ENCODE peak calls at places on chromosomes 5 and 9, in five cellular contexts. U is K562, W is GM23338, B is sigmoid colon, G is GM12891. M is an unnamed sample.

GRCh38 chr5:179313849-179314521 is 31.3 kb downstream of the ADAMTS2 start:
- DNase-seq in G (no peak), U (no peak), W (no peak), B (peak), M (no peak)

GRCh38 chr5:43631182-43631910 is 28.4 kb downstream of the NNT start:
- DNase-seq in B (peak), W (peak), U (peak), G (no peak), M (no peak)

GRCh38 chr9:37085233-37085632 is 35.1 kb upstream of the ZCCHC7 start:
- DNase-seq in W (no peak), B (no peak), U (no peak), G (no peak), M (no peak)

GRCh38 chr9:105127863-105128220 is 116.6 kb upstream of the SLC44A1 start:
- DNase-seq in B (no peak), G (peak), W (no peak), U (no peak), M (peak)

GRCh38 chr9:86549434-86549833 is 195.2 kb upstream of the TUT7 start:
- DNase-seq in B (no peak), G (no peak), U (no peak), W (no peak), M (no peak)

GRCh38 chr5:76688836-76689235 is 27.1 kb upstream of the F2R start:
- DNase-seq in W (no peak), U (no peak), G (no peak), B (no peak), M (no peak)

GRCh38 chr9:91546574-91546973 is 122.9 kb upstream of the NFIL3 start:
- DNase-seq in B (no peak), G (no peak), U (no peak), W (no peak), M (no peak)

GRCh38 chr5:81749186-81749561 is 1.7 kb downstream of the SSBP2 start:
- DNase-seq in W (peak), B (no peak), U (no peak), G (no peak), M (no peak)

GRCh38 chr9:76810377-76810957 is 46.2 kb downstream of the PCA3 start:
- DNase-seq in W (peak), U (peak), G (peak), B (no peak), M (no peak)

GRCh38 chr5:119031905-119032304 is 39.0 kb upstream of the DMXL1 start:
- DNase-seq in G (no peak), B (no peak), W (peak), U (peak), M (no peak)

GRCh38 chr9:90958328-90958727 is 156.7 kb downstream of the SYK start:
- DNase-seq in U (no peak), W (no peak), G (no peak), B (no peak), M (no peak)

GRCh38 chr9:125521462-125522327 is 185.3 kb downstream of the MAPKAP1 start:
- DNase-seq in G (no peak), U (no peak), B (no peak), W (no peak), M (no peak)

GRCh38 chr9:37983381-37984067 is 79.6 kb upstream of the SLC25A51 start:
- DNase-seq in B (no peak), U (no peak), G (no peak), W (no peak), M (no peak)

GRCh38 chr5:80399553-80400239 is 8.2 kb upstream of the ZFYVE16 start:
- DNase-seq in W (no peak), U (peak), B (no peak), G (no peak), M (peak)

GRCh38 chr5:116696356-116696755 is 121.7 kb upstream of the SEMA6A start:
- DNase-seq in W (peak), U (no peak), G (no peak), B (no peak), M (peak)

GRCh38 chr9:114696814-114697544 is 15.0 kb upstream of the TEX48 start:
- DNase-seq in B (no peak), W (no peak), G (peak), U (no peak), M (peak)

GRCh38 chr5:122849746-122850145 is 4.3 kb downstream of the SNX24 start:
- DNase-seq in G (no peak), U (no peak), B (no peak), W (no peak), M (no peak)

GRCh38 chr5:16160706-16161105 is 18.9 kb downstream of the MARCHF11 start:
- DNase-seq in U (peak), G (no peak), B (no peak), W (peak), M (no peak)

GRCh38 chr5:122165574-122166021 is 36.3 kb downstream of the ZNF474 start:
- DNase-seq in B (no peak), W (no peak), U (no peak), G (no peak), M (no peak)

GRCh38 chr9:122091682-122092592 is 1.2 kb downstream of the TTLL11 start:
- DNase-seq in U (peak), G (no peak), B (no peak), W (no peak), M (no peak)

GRCh38 chr9:122090287-122090883 is 2.7 kb downstream of the TTLL11 start:
- DNase-seq in G (no peak), W (no peak), B (no peak), U (no peak), M (no peak)

GRCh38 chr9:122090981-122091380 is 2.1 kb downstream of the TTLL11 start:
- DNase-seq in G (no peak), B (no peak), U (no peak), W (no peak), M (no peak)

GRCh38 chr9:122095010-122095767 is 2.1 kb upstream of the TTLL11 start:
- DNase-seq in U (peak), W (peak), G (no peak), B (peak), M (no peak)

DNA sequence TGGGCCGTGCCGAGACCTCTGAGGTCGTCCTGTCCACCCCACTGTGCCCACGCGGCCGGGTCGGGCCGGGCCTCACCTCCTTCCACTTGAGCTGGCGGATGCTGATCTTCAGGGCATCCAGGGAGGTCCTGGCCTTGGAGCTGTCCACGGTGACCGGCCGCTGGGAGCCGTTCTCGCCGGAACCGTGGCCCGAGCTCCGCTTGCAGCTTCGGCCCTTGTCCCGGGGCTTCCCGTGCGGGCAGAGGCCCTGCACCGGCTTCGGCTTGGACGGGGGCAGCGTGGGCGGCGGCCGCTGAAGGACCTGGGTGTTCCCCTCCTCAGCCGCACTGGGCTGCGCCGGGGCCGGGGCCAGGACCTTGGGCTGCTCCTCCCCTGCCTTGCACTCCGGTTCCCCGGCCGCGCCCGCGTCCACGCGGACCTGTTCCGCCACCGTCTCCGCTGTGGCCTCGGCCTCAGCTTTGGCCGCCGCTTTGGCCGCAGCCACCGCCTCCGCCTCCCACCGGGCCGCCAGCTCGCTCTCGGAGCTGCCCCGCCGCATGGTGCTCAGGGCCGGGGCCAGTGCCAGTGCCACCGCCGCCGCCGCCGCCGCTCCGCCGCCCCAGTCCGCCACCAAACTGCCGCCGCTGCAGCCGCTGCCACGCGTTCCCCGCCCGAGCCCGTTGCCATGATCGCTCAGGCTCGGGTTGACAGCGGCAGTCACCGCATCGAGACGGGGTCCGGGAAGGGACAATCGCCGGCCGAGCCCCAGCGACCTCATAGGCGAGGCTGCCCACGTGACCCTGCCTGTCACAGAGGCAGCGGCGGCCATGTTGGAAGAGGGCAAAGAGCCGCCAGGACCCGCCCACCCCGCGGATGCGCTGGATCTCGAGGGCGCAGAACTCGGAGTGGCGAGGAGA is at the start of gene TTLL11:
- DNase-seq in B (peak), W (peak), U (peak), G (peak), M (peak)
- TF ChIP-seq POLR2AphosphoS5 in B (peak), W (peak), U (peak), G (no peak), M (no peak)

GRCh38 chr5:168163966-168164365 is 127.5 kb upstream of the WWC1 start:
- DNase-seq in W (no peak), G (no peak), B (no peak), U (no peak), M (no peak)

GRCh38 chr5:168162464-168162863 is 129.0 kb upstream of the WWC1 start:
- DNase-seq in B (no peak), U (peak), W (peak), G (no peak), M (no peak)

GRCh38 chr5:168155585-168155984 is 135.9 kb upstream of the WWC1 start:
- DNase-seq in B (no peak), G (no peak), U (no peak), W (no peak), M (no peak)

GRCh38 chr5:168157141-168157540 is 134.3 kb upstream of the WWC1 start:
- DNase-seq in W (no peak), G (no peak), U (no peak), B (no peak), M (no peak)

DNA sequence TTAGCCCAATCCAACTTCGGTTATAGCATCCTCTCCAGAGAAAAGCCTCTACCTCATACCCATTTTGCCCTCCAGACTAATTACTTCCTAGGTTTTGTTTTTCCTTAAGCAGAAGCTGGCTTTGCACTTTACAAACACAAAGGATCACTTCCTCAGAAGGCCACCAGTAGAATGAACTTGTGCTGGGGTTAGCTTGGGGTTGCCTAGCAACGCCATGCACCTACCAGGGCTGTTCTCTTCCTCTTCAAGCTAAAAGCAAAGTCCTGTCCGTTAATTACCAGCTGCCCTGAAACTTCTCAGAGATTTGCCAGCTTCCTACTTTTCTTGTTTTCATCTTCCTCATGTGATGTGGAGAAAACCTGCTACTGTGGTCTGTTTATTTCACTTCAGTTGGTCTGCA is 132.0 kb upstream of the WWC1 start:
- DNase-seq in G (peak), U (no peak), W (peak), B (no peak), M (no peak)
- TF ChIP-seq POLR2AphosphoS5 in G (no peak), U (no peak), W (no peak), B (no peak), M (no peak)

GRCh38 chr5:142866563-142867275 is 96.5 kb downstream of the ARHGAP26 start:
- DNase-seq in G (peak), U (peak), B (no peak), W (peak), M (peak)
- TF ChIP-seq POLR2AphosphoS5 in G (no peak), U (no peak), B (peak), W (no peak), M (no peak)

GRCh38 chr9:137301086-137301947 is 754 bp downstream of the NRARP start:
- DNase-seq in W (peak), U (peak), B (no peak), G (peak), M (no peak)
- TF ChIP-seq POLR2AphosphoS5 in W (no peak), U (no peak), B (peak), G (no peak), M (no peak)

M was measured in GM12892.